ENCODE peak calls at places on chromosome 2, in nine cellular contexts. E, K, W, B, Z, J, Q, Y and O are unnamed samples. For H3K4me1, the result is how much of the 10 kb centered on the place peaks cover.

GRCh38 chr2:42849311-42849710 is 56.9 kb upstream of the HAAO start:
- DNase-seq in Q (no peak), B (no peak), Y (no peak), E (no peak), J (no peak), Z (no peak), K (no peak), W (no peak), O (no peak)

GRCh38 chr2:25867389-25868003 is 10.8 kb downstream of the ASXL2 start:
- DNase-seq in Y (no peak), E (no peak), Q (no peak), B (no peak), W (no peak), K (no peak), Z (no peak), J (no peak), O (no peak)

GRCh38 chr2:232578662-232579061 is 28.2 kb downstream of the EIF4E2 start:
- DNase-seq in E (no peak), W (no peak), Q (no peak), Y (no peak), B (no peak), Z (no peak), J (no peak), K (no peak), O (no peak)

GRCh38 chr2:238466242-238466598 is 39.5 kb downstream of the ASB1 start:
- DNase-seq in Z (no peak), J (no peak), K (no peak), B (no peak), W (no peak), Y (no peak), Q (no peak), E (no peak), O (no peak)

GRCh38 chr2:71614976-71615768 is 161.8 kb downstream of the DYSF start:
- DNase-seq in Q (no peak), E (peak), J (no peak), Y (peak), B (no peak), W (peak), Z (peak), K (peak), O (peak)

GRCh38 chr2:173456960-173457359 is 102.3 kb downstream of the CDCA7 start:
- DNase-seq in Y (no peak), Q (no peak), J (no peak), B (peak), W (no peak), K (no peak), Z (no peak), E (no peak), O (no peak)

GRCh38 chr2:25808006-25808383 is 70.3 kb downstream of the ASXL2 start:
- DNase-seq in K (no peak), E (no peak), J (no peak), Y (no peak), B (no peak), Q (no peak), Z (no peak), W (no peak), O (no peak)

GRCh38 chr2:69138793-69139510 is 126.0 kb downstream of the ANTXR1 start:
- DNase-seq in Y (peak), B (no peak), E (peak), Z (no peak), Q (no peak), K (no peak), W (no peak), J (peak), O (no peak)

GRCh38 chr2:60230037-60230436 is 323.4 kb downstream of the BCL11A start:
- DNase-seq in Y (no peak), Q (no peak), E (no peak), W (no peak), J (no peak), B (no peak), K (no peak), Z (no peak), O (no peak)

GRCh38 chr2:134722728-134723127 is 3.9 kb upstream of the TMEM163 start:
- DNase-seq in Z (no peak), Q (no peak), B (peak), E (no peak), Y (no peak), W (no peak), K (no peak), J (no peak), O (no peak)

DNA sequence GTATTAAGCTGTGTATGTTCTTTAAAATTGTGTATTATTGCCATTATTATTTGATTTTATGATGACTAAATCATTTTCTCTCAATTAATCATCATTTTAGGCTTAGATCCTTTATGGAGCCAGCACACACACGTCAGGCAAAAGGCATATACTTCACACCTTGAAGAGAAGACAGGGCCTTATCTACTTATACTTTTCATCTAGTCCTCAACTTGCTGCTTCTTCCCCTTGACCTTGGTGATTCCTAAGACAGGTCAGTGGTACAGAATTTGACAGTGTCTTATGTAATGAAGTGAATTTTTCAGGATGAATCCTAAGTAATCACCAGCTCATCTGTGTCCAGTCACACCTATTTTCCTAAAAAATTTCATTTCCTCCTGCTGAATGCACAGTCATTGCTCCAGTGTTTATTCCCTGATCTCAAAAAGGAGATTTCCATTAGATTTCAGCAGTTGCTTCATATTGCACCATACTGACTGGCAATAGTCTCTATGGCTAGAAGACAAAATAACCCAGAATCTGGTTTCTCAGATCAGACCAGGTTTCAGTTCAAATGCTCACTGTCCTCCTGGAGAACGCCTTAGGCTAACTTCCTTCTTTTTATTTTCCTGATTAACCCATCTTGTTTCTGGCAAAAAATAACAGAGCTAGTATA is 235.7 kb downstream of the PTH2R start:
- DNase-seq in Z (no peak), Q (no peak), Y (no peak), W (no peak), E (no peak), J (no peak), B (no peak), K (no peak), O (no peak)
- H3K27ac ChIP-seq in Z (no peak), Q (no peak), Y (no peak), W (no peak), E (no peak), J (no peak), B (no peak), K (no peak), O (no peak)

GRCh38 chr2:101801496-101801895 is 104.0 kb downstream of the MAP4K4 start:
- DNase-seq in K (no peak), Y (no peak), E (no peak), W (no peak), Z (no peak), B (no peak), Q (no peak), J (no peak), O (no peak)

GRCh38 chr2:101802329-101802728 is 104.8 kb downstream of the MAP4K4 start:
- DNase-seq in Q (no peak), W (no peak), Z (no peak), Y (peak), K (no peak), J (no peak), B (no peak), E (no peak), O (no peak)

GRCh38 chr2:101805146-101806088 is 107.9 kb downstream of the MAP4K4 start:
- DNase-seq in J (peak), Q (no peak), W (no peak), B (no peak), E (no peak), Z (no peak), Y (no peak), K (no peak), O (no peak)

GRCh38 chr2:101803945-101804696 is 106.6 kb downstream of the MAP4K4 start:
- DNase-seq in K (no peak), E (no peak), Q (no peak), W (no peak), Y (no peak), Z (no peak), J (no peak), B (peak), O (no peak)

GRCh38 chr2:101803128-101803527 is 105.6 kb downstream of the MAP4K4 start:
- DNase-seq in Q (no peak), Y (no peak), B (no peak), K (no peak), W (no peak), Z (no peak), E (no peak), J (no peak), O (no peak)
- H3K4me1 ChIP-seq in Q (under half), Y (under half), B (under half), K (half or more), W (under half), Z (under half), E (under half), J (half or more), O (under half)

DNA sequence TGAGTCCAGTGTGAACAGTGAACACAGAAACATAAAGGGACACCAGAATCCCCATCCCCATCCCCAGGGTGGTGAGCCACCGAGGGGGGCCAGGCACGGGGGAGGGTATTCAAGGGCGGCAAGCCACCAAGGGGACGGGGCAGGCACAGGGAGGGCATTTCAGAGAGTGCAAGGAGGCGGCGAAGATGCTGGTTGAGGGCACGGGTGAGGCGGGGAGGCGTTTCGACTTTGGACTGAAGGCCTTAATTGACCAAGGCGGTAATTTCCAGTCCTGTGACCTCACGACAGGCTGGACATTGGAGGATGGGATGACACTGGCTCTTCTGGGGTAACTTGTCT is 70.4 kb downstream of the ODC1 start:
- DNase-seq in J (no peak), Y (no peak), Q (no peak), K (no peak), B (no peak), W (no peak), Z (no peak), E (no peak), O (no peak)
- H3K4me3 ChIP-seq in J (no peak), Y (no peak), Q (no peak), K (no peak), B (no peak), W (no peak), Z (no peak), E (no peak), O (peak)

DNA sequence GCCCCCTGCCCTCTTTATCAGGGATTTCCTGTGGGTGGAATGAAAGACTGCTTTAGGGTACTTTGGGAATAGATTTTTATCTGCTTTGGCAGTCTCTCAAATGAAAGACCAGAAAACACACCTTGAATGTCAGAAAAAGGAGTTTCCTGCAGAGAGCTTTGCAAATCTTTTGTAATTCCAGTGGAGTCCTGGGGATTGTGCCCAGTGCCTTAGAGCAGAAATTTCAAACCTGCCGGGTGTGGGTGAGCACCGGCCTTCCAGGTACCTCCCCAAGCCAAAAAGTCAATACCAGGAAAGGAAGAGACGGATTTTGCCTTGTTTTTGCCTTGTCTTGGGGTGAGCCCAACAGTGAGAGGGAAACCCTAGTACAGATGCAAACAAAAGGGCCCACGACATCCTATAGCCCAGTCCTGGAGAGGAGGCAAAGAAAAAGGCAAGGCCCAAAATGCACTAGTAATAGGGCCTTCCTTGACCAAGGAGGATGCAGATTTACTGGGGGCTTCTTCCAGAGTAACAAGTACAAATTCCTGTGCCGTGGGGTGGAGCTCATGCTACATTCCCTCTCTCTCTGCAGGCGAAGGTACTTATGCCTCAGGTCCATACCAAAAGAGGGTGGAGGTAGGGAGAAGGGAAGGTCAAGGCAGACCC is 36.4 kb downstream of the FOXI3 start:
- DNase-seq in Z (no peak), J (no peak), E (no peak), W (no peak), K (no peak), Q (no peak), B (peak), Y (no peak), O (no peak)
- H3K27ac ChIP-seq in Z (no peak), J (no peak), E (no peak), W (no peak), K (no peak), Q (no peak), B (peak), Y (no peak), O (no peak)

DNA sequence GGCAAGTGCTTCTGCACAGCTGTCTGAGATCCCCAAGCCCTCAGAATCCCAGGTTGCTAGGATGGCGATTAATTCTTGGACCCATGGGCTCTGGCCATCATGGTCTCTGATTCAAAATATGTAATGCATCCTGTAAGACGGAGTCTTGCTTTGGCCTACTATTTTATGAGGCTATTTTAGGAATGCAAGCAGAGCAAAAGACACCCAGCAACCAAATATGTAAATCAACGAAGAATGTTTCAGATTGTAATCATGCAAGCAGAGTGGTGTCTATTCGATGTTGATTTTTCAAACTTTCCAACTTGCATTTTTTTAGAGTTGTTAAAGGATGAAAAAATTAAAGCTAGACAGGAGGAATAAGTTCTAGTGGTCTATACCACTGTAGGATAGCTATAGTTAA is 154.8 kb downstream of the COL6A3 start:
- DNase-seq in Q (no peak), K (no peak), J (no peak), E (no peak), B (no peak), Y (no peak), W (no peak), Z (no peak), O (no peak)
- H3K4me1 ChIP-seq in Q (under half), K (under half), J (under half), E (under half), B (under half), Y (under half), W (under half), Z (under half), O (under half)

DNA sequence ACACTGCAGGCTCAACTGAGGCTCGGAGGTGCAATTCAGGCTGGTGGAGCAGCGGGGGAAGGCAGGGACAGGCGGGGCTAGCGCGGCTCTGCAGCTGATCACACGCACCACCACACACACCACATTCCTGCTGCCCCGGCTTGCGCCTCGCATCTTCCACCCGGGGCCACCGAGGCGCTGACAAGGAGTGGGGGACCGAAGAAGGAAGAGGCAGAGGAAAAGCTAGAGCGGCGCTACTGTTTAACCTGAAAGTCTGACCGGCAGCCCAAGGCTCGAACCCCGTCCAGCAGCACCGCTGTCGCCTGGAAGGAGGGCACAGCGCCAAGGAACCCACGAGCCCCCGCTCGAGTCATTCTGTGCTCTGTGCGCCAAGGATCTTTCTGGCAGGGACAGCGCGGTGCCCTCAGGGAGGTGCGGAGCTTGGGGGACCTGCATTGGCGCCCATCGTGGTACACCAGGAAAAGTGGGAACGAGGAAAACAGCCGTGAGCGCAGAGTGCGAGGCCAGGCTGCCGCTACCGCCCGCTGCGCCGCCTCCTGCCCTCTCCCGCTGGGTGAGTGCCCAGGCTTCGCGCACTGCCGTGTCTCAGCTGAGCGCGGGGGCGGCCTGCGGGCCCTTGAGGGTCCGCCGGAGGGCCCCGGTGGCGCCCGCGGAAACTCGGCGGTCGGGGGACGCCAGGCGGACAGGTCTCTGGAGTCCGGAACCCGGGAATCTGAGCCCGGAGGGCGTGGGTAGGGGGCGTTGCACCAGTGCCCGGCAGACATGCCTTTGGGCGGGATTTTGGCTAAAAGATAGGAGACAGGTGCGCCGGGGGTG is 865 bp upstream of the KCNJ3 start:
- DNase-seq in Z (peak), E (peak), K (no peak), W (no peak), J (no peak), Y (peak), Q (no peak), B (peak), O (no peak)
- H3K4me3 ChIP-seq in Z (peak), E (peak), K (peak), W (peak), J (peak), Y (peak), Q (no peak), B (peak), O (no peak)